ENCODE peak calls at places on chromosomes 13 and 19, in seven cellular contexts. One of them, this sample, is unnamed.
A peak's percentile ranks its signal among the peaks of the same experiment; 100 is the strongest.

GRCh38 chr13:35144496-35144895 is 202.4 kb downstream of the NBEA start:
- DNase-seq in heart right ventricle: no peak
- DNase-seq in H1: no peak
- DNase-seq in body of pancreas: no peak
- DNase-seq in esophagus muscularis mucosa: no peak
- DNase-seq in psoas muscle: no peak
- DNase-seq in naive thymus-derived CD4-positive, alpha-beta T cell: no peak
- DNase-seq in this sample: no peak

GRCh38 chr13:66349945-66350344 is 880.2 kb downstream of the PCDH9 start:
- DNase-seq in heart right ventricle: no peak
- DNase-seq in H1: no peak
- DNase-seq in body of pancreas: no peak
- DNase-seq in esophagus muscularis mucosa: no peak
- DNase-seq in psoas muscle: no peak
- DNase-seq in naive thymus-derived CD4-positive, alpha-beta T cell: no peak
- DNase-seq in this sample: no peak

GRCh38 chr19:45716314-45717130 is 14.2 kb downstream of the FBXO46 start:
- DNase-seq in heart right ventricle: no peak
- DNase-seq in H1: no peak
- DNase-seq in body of pancreas: peak; percentile 60
- DNase-seq in esophagus muscularis mucosa: no peak
- DNase-seq in psoas muscle: no peak
- DNase-seq in naive thymus-derived CD4-positive, alpha-beta T cell: peak; percentile 26
- DNase-seq in this sample: peak; percentile 40

GRCh38 chr13:38783992-38784875 is 97.4 kb downstream of the FREM2 start:
- DNase-seq in heart right ventricle: no peak
- DNase-seq in H1: no peak
- DNase-seq in body of pancreas: peak; percentile 74
- DNase-seq in esophagus muscularis mucosa: no peak
- DNase-seq in psoas muscle: no peak
- DNase-seq in naive thymus-derived CD4-positive, alpha-beta T cell: no peak
- DNase-seq in this sample: no peak

GRCh38 chr13:30396434-30397075 is 25.7 kb upstream of the UBE2L5 start:
- DNase-seq in heart right ventricle: no peak
- DNase-seq in H1: no peak
- DNase-seq in body of pancreas: no peak
- DNase-seq in esophagus muscularis mucosa: no peak
- DNase-seq in psoas muscle: no peak
- DNase-seq in naive thymus-derived CD4-positive, alpha-beta T cell: no peak
- DNase-seq in this sample: no peak

GRCh38 chr13:91155512-91156114 is 191.9 kb upstream of the MIR17HG start:
- DNase-seq in heart right ventricle: no peak
- DNase-seq in H1: no peak
- DNase-seq in body of pancreas: no peak
- DNase-seq in esophagus muscularis mucosa: no peak
- DNase-seq in psoas muscle: no peak
- DNase-seq in naive thymus-derived CD4-positive, alpha-beta T cell: no peak
- DNase-seq in this sample: no peak

GRCh38 chr13:71254384-71254783 is 612.6 kb downstream of the DACH1 start:
- DNase-seq in heart right ventricle: no peak
- DNase-seq in H1: no peak
- DNase-seq in body of pancreas: no peak
- DNase-seq in esophagus muscularis mucosa: no peak
- DNase-seq in psoas muscle: no peak
- DNase-seq in naive thymus-derived CD4-positive, alpha-beta T cell: no peak
- DNase-seq in this sample: no peak

GRCh38 chr13:113537909-113538688 is 46.5 kb upstream of the TFDP1 start:
- DNase-seq in heart right ventricle: no peak
- DNase-seq in H1: no peak
- DNase-seq in body of pancreas: no peak
- DNase-seq in esophagus muscularis mucosa: no peak
- DNase-seq in psoas muscle: no peak
- DNase-seq in naive thymus-derived CD4-positive, alpha-beta T cell: no peak
- DNase-seq in this sample: peak; percentile 31

GRCh38 chr13:111589321-111589720 is 268.9 kb downstream of the TEX29 start:
- DNase-seq in heart right ventricle: no peak
- DNase-seq in H1: no peak
- DNase-seq in body of pancreas: no peak
- DNase-seq in esophagus muscularis mucosa: no peak
- DNase-seq in psoas muscle: no peak
- DNase-seq in naive thymus-derived CD4-positive, alpha-beta T cell: no peak
- DNase-seq in this sample: no peak

GRCh38 chr19:4589579-4590410 is 30.3 kb upstream of the SEMA6B start:
- DNase-seq in heart right ventricle: no peak
- DNase-seq in H1: no peak
- DNase-seq in body of pancreas: peak; percentile 36
- DNase-seq in esophagus muscularis mucosa: no peak
- DNase-seq in psoas muscle: no peak
- DNase-seq in naive thymus-derived CD4-positive, alpha-beta T cell: no peak
- DNase-seq in this sample: no peak

GRCh38 chr19:48196321-48196761 is 25.9 kb downstream of the ZSWIM9 start:
- DNase-seq in heart right ventricle: no peak
- DNase-seq in H1: no peak
- DNase-seq in body of pancreas: no peak
- DNase-seq in esophagus muscularis mucosa: no peak
- DNase-seq in psoas muscle: no peak
- DNase-seq in naive thymus-derived CD4-positive, alpha-beta T cell: no peak
- DNase-seq in this sample: no peak

GRCh38 chr13:76992548-76993001 is 694 bp downstream of the CLN5 start:
- DNase-seq in heart right ventricle: no peak
- DNase-seq in H1: no peak
- DNase-seq in body of pancreas: peak; percentile 39
- DNase-seq in esophagus muscularis mucosa: no peak
- DNase-seq in psoas muscle: no peak
- DNase-seq in naive thymus-derived CD4-positive, alpha-beta T cell: peak; percentile 23
- DNase-seq in this sample: peak; percentile 60

GRCh38 chr13:60857698-60858097 is 460.7 kb downstream of the TDRD3 start:
- DNase-seq in heart right ventricle: no peak
- DNase-seq in H1: no peak
- DNase-seq in body of pancreas: no peak
- DNase-seq in esophagus muscularis mucosa: no peak
- DNase-seq in psoas muscle: no peak
- DNase-seq in naive thymus-derived CD4-positive, alpha-beta T cell: no peak
- DNase-seq in this sample: no peak

GRCh38 chr19:2586196-2586595 is 110.3 kb downstream of the GADD45B start:
- DNase-seq in heart right ventricle: no peak
- DNase-seq in H1: no peak
- DNase-seq in body of pancreas: no peak
- DNase-seq in esophagus muscularis mucosa: no peak
- DNase-seq in psoas muscle: no peak
- DNase-seq in naive thymus-derived CD4-positive, alpha-beta T cell: no peak
- DNase-seq in this sample: no peak

GRCh38 chr19:10784257-10784656 is 51.8 kb downstream of the TMED1 start:
- DNase-seq in heart right ventricle: peak; percentile 33
- DNase-seq in H1: no peak
- DNase-seq in body of pancreas: no peak
- DNase-seq in esophagus muscularis mucosa: no peak
- DNase-seq in psoas muscle: no peak
- DNase-seq in naive thymus-derived CD4-positive, alpha-beta T cell: no peak
- DNase-seq in this sample: no peak
- H3K27ac ChIP-seq in heart right ventricle: peak overlapping the region; percentile 29
- H3K27ac ChIP-seq in H1: no peak overlapping the region
- H3K27ac ChIP-seq in body of pancreas: peak overlapping the region; percentile 55
- H3K27ac ChIP-seq in esophagus muscularis mucosa: peak overlapping the region; percentile 18
- H3K27ac ChIP-seq in psoas muscle: no peak overlapping the region
- H3K27ac ChIP-seq in naive thymus-derived CD4-positive, alpha-beta T cell: no peak overlapping the region
- H3K27ac ChIP-seq in this sample: no peak overlapping the region

GRCh38 chr13:44760434-44760833 is 184.3 kb upstream of the TSC22D1 start:
- DNase-seq in heart right ventricle: no peak
- DNase-seq in H1: no peak
- DNase-seq in body of pancreas: peak; percentile 22
- DNase-seq in esophagus muscularis mucosa: no peak
- DNase-seq in psoas muscle: no peak
- DNase-seq in naive thymus-derived CD4-positive, alpha-beta T cell: no peak
- DNase-seq in this sample: no peak
- H3K4me1 ChIP-seq in heart right ventricle: peaks cover 39% of the 10 kb centered on the region
- H3K4me1 ChIP-seq in H1: no peaks in the 10 kb centered on the region
- H3K4me1 ChIP-seq in body of pancreas: peaks cover 91% of the 10 kb centered on the region
- H3K4me1 ChIP-seq in esophagus muscularis mucosa: peaks cover 13% of the 10 kb centered on the region
- H3K4me1 ChIP-seq in psoas muscle: peaks cover 12% of the 10 kb centered on the region
- H3K4me1 ChIP-seq in naive thymus-derived CD4-positive, alpha-beta T cell: no peaks in the 10 kb centered on the region
- H3K4me1 ChIP-seq in this sample: no peaks in the 10 kb centered on the region

DNA sequence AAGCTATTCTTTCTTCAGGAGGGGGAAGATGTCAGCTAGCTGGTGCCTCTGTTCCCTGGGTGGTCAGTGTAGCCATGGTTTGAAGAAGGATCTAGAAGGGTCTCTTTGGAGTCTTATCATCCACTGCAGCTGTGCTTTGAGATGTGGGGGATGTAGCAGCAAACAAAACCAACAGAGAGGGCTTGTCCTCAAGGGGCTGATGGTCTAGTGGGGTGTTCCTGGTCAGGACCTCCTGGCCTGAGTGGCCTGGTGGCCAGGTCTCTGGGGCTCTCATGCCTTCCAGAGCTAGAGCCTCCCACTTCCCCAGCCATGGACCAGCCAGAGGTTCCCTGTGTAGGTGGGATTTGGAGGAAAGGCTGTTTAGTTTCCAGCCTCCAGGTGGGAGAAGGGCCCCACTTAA is 40.3 kb downstream of the LYL1 start:
- DNase-seq in heart right ventricle: no peak
- DNase-seq in H1: no peak
- DNase-seq in body of pancreas: no peak
- DNase-seq in esophagus muscularis mucosa: no peak
- DNase-seq in psoas muscle: no peak
- DNase-seq in naive thymus-derived CD4-positive, alpha-beta T cell: no peak
- DNase-seq in this sample: no peak
- H3K27ac ChIP-seq in heart right ventricle: peak overlapping the region; percentile 95
- H3K27ac ChIP-seq in H1: no peak overlapping the region
- H3K27ac ChIP-seq in body of pancreas: no peak overlapping the region
- H3K27ac ChIP-seq in esophagus muscularis mucosa: peak overlapping the region; percentile 98
- H3K27ac ChIP-seq in psoas muscle: peak overlapping the region; percentile 81
- H3K27ac ChIP-seq in naive thymus-derived CD4-positive, alpha-beta T cell: no peak overlapping the region
- H3K27ac ChIP-seq in this sample: no peak overlapping the region

DNA sequence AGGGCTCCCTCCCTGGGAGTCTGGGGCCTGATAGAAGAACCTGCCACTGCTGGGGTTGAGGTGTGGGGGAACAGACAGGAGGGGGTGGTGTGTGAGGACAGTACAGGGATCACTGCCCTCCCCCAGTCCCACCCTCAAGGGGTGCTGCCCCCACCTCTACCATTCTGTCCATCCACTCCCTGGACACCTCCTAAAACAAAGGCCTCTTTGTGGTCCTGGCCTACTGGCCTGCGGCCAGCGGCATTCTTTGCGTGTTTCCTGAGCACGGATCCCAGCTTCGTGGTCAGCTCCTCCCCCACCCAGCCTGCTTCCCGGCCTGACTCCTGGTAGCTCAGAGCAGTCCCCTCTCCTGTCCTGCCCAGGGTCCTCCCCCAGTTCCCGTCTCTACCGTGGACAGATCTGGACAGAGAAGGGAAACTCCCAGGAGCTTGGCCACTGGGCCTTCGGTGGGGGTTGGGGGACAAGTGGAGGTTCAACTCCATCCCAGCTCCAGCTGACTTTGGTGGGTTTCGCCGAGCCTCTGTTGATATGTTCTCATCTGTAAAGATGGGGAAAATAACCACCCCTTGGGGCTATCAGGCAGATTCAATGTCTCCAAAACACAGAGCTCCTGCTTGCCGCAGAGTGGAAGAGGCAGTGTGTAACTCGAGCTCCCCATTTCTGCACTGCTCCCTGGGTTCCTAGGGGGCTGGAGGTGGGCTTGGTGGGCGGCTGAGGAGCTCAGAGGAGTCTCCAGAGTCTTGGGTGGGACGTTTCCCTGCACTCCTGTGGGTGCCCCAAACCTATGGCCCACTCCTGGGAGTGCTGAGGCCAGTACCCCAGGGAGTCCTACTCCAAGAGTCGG is 48.7 kb downstream of the LYL1 start:
- DNase-seq in heart right ventricle: peak; percentile 93
- DNase-seq in H1: no peak
- DNase-seq in body of pancreas: peak; percentile 91
- DNase-seq in esophagus muscularis mucosa: peak; percentile 95
- DNase-seq in psoas muscle: peak; percentile 90
- DNase-seq in naive thymus-derived CD4-positive, alpha-beta T cell: no peak
- DNase-seq in this sample: peak; percentile 68
- H3K4me1 ChIP-seq in heart right ventricle: peaks cover 98% of the 10 kb centered on the region
- H3K4me1 ChIP-seq in H1: peaks cover 7% of the 10 kb centered on the region
- H3K4me1 ChIP-seq in body of pancreas: peaks cover 84% of the 10 kb centered on the region
- H3K4me1 ChIP-seq in esophagus muscularis mucosa: peaks cover 90% of the 10 kb centered on the region
- H3K4me1 ChIP-seq in psoas muscle: peaks cover 100% of the 10 kb centered on the region
- H3K4me1 ChIP-seq in naive thymus-derived CD4-positive, alpha-beta T cell: no peaks in the 10 kb centered on the region
- H3K4me1 ChIP-seq in this sample: peaks cover 7% of the 10 kb centered on the region

GRCh38 chr19:973726-974563 is 10.2 kb upstream of the WDR18 start:
- DNase-seq in heart right ventricle: no peak
- DNase-seq in H1: no peak
- DNase-seq in body of pancreas: no peak
- DNase-seq in esophagus muscularis mucosa: no peak
- DNase-seq in psoas muscle: no peak
- DNase-seq in naive thymus-derived CD4-positive, alpha-beta T cell: no peak
- DNase-seq in this sample: no peak

GRCh38 chr19:971795-972194 is 12.3 kb upstream of the WDR18 start:
- DNase-seq in heart right ventricle: no peak
- DNase-seq in H1: no peak
- DNase-seq in body of pancreas: no peak
- DNase-seq in esophagus muscularis mucosa: no peak
- DNase-seq in psoas muscle: no peak
- DNase-seq in naive thymus-derived CD4-positive, alpha-beta T cell: no peak
- DNase-seq in this sample: no peak

GRCh38 chr19:972281-972680 is 11.9 kb upstream of the WDR18 start:
- DNase-seq in heart right ventricle: no peak
- DNase-seq in H1: no peak
- DNase-seq in body of pancreas: no peak
- DNase-seq in esophagus muscularis mucosa: no peak
- DNase-seq in psoas muscle: no peak
- DNase-seq in naive thymus-derived CD4-positive, alpha-beta T cell: no peak
- DNase-seq in this sample: no peak

GRCh38 chr19:974564-975257 is 9.4 kb upstream of the WDR18 start:
- DNase-seq in heart right ventricle: no peak
- DNase-seq in H1: no peak
- DNase-seq in body of pancreas: no peak
- DNase-seq in esophagus muscularis mucosa: no peak
- DNase-seq in psoas muscle: no peak
- DNase-seq in naive thymus-derived CD4-positive, alpha-beta T cell: no peak
- DNase-seq in this sample: no peak

DNA sequence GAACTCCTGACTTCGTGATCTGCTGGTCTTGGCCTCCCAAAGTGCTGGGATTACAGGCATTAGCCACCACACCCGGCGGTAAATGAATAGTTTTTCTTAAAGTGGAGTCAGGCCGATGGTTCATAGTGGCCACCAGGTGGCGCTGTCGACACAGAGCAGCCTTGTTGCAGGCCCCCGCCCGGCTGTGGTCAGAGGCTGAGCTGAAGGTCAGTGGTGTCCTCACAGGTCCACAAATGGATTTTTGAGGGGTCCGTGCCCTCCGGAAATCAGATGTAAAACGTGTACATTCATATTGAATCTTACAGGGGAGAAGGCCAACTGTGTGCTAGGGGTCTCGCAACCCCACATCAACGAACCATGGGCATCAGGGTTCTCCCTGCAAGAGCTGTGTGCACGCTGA is 13.4 kb upstream of the WDR18 start:
- DNase-seq in heart right ventricle: no peak
- DNase-seq in H1: no peak
- DNase-seq in body of pancreas: no peak
- DNase-seq in esophagus muscularis mucosa: no peak
- DNase-seq in psoas muscle: no peak
- DNase-seq in naive thymus-derived CD4-positive, alpha-beta T cell: no peak
- DNase-seq in this sample: no peak
- H3K27ac ChIP-seq in heart right ventricle: no peak overlapping the region
- H3K27ac ChIP-seq in H1: no peak overlapping the region
- H3K27ac ChIP-seq in body of pancreas: no peak overlapping the region
- H3K27ac ChIP-seq in esophagus muscularis mucosa: no peak overlapping the region
- H3K27ac ChIP-seq in psoas muscle: no peak overlapping the region
- H3K27ac ChIP-seq in naive thymus-derived CD4-positive, alpha-beta T cell: no peak overlapping the region
- H3K27ac ChIP-seq in this sample: no peak overlapping the region